ENCODE peak calls at places on chromosomes 11 and 22, in seven cellular contexts. X, F, K, H, L, A and N are unnamed samples.
A peak's percentile ranks its signal among the peaks of the same experiment; 100 is the strongest.

GRCh38 chr11:10565493-10565892 is 3.0 kb downstream of the LYVE1 start:
- DNase-seq in X (no peak), F (no peak), K (no peak), H (no peak), L (no peak), A (no peak), N (no peak)

GRCh38 chr11:128553662-128554392 is 33.5 kb downstream of the ETS1 start:
- DNase-seq in X (no peak), F (no peak), K (no peak), H (no peak), L (peak; percentile 32), A (no peak), N (peak; percentile 69)

GRCh38 chr22:30880181-30880601 is 88.4 kb downstream of the MORC2 start:
- DNase-seq in X (no peak), F (no peak), K (no peak), H (no peak), L (no peak), A (no peak), N (no peak)

GRCh38 chr11:111086058-111086457 is 159.5 kb upstream of the POU2AF2 start:
- DNase-seq in X (no peak), F (no peak), K (no peak), H (no peak), L (no peak), A (no peak), N (peak; percentile 57)

GRCh38 chr11:37451903-37452302 is 853.9 kb upstream of the RAG2 start:
- DNase-seq in X (no peak), F (no peak), K (no peak), H (no peak), L (no peak), A (no peak), N (no peak)

GRCh38 chr11:13635290-13635689 is 33.2 kb upstream of the FAR1 start:
- DNase-seq in X (no peak), F (no peak), K (no peak), H (no peak), L (no peak), A (no peak), N (peak; percentile 32)

GRCh38 chr11:114129699-114130659 is 70.5 kb downstream of the ZBTB16 start:
- DNase-seq in X (no peak), F (no peak), K (no peak), H (no peak), L (no peak), A (no peak), N (no peak)

GRCh38 chr11:25899761-25900160 is 432.2 kb upstream of the ANO3 start:
- DNase-seq in X (no peak), F (no peak), K (no peak), H (no peak), L (no peak), A (no peak), N (no peak)

GRCh38 chr11:10917802-10918201 is 59.9 kb upstream of the ZBED5 start:
- DNase-seq in X (no peak), F (no peak), K (no peak), H (no peak), L (no peak), A (no peak), N (no peak)

GRCh38 chr22:39989633-39990032 is 5.1 kb upstream of the FAM83F start:
- DNase-seq in X (no peak), F (no peak), K (no peak), H (no peak), L (no peak), A (no peak), N (no peak)

GRCh38 chr11:79119491-79120284 is 321.1 kb downstream of the TENM4 start:
- DNase-seq in X (no peak), F (peak; percentile 50), K (no peak), H (no peak), L (no peak), A (no peak), N (peak; percentile 86)

GRCh38 chr11:79121351-79121750 is 319.5 kb downstream of the TENM4 start:
- DNase-seq in X (no peak), F (no peak), K (no peak), H (no peak), L (peak; percentile 19), A (no peak), N (no peak)

GRCh38 chr11:79117488-79117887 is 323.3 kb downstream of the TENM4 start:
- DNase-seq in X (no peak), F (no peak), K (no peak), H (no peak), L (no peak), A (peak; percentile 34), N (no peak)

GRCh38 chr11:79113099-79113498 is 327.7 kb downstream of the TENM4 start:
- DNase-seq in X (no peak), F (no peak), K (no peak), H (no peak), L (no peak), A (no peak), N (no peak)

GRCh38 chr11:79116600-79116999 is 324.2 kb downstream of the TENM4 start:
- DNase-seq in X (no peak), F (no peak), K (no peak), H (no peak), L (no peak), A (peak; percentile 73), N (no peak)
- H3K18ac ChIP-seq in X (no peak overlapping the region), F (no peak overlapping the region), K (no peak overlapping the region), H (no peak overlapping the region), L (no peak overlapping the region), A (no peak overlapping the region), N (no peak overlapping the region)

DNA sequence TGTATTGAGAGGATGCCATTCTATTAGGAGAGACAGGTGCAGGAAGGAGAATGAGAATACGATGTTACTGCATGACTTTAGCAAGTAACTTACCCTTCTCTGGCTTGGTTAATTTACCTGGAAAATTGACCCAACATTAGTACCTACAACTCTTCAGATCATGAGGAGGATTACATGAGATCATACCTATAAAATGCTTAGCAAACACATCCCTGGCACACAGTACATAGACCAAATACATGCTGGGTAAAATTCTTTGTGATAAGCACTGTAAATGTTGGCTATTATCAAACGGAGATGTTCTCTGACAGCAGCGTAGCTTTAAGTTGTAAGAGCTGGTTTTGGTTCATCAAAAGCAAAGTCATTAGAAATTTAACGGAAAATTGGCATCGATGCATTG is 28.8 kb downstream of the LARGE1 start:
- DNase-seq in X (no peak), F (no peak), K (no peak), H (no peak), L (no peak), A (no peak), N (no peak)
- H3K18ac ChIP-seq in X (no peak overlapping the region), F (no peak overlapping the region), K (no peak overlapping the region), H (no peak overlapping the region), L (no peak overlapping the region), A (no peak overlapping the region), N (no peak overlapping the region)

DNA sequence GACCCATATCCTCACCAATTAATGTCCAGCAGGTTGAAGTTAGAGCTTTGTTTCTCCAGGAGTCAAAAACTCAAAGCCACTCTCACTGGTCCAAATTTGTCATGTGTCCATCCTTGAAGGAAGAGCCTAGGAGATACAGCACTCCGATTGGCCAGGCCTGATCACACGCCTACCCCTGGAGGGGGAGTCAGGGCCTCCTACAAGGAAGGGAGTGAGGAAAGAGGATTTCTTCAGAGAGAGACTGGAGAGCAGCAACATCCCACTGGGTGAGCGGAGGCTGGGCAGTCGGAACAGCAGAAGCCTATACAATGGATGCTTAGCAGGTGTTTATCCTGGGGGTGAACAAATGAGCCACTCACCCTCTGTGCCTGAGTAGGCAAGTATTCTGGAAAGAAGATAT is 113.9 kb downstream of the TRIM29 start:
- DNase-seq in X (peak; percentile 38), F (no peak), K (no peak), H (no peak), L (no peak), A (no peak), N (peak; percentile 42)
- H3K18ac ChIP-seq in X (no peak overlapping the region), F (no peak overlapping the region), K (no peak overlapping the region), H (no peak overlapping the region), L (no peak overlapping the region), A (no peak overlapping the region), N (no peak overlapping the region)

GRCh38 chr11:118398797-118399564 is 2.4 kb upstream of the ATP5MG start:
- DNase-seq in X (no peak), F (no peak), K (no peak), H (peak; percentile 3), L (peak; percentile 26), A (no peak), N (no peak)

GRCh38 chr11:118401151-118401879 is at the start of gene ATP5MG:
- DNase-seq in X (peak; percentile 88), F (peak; percentile 82), K (peak; percentile 72), H (peak; percentile 90), L (peak; percentile 86), A (peak; percentile 97), N (peak; percentile 91)

GRCh38 chr11:118401880-118402590 is 629 bp downstream of the ATP5MG start:
- DNase-seq in X (no peak), F (peak; percentile 17), K (no peak), H (peak; percentile 89), L (peak; percentile 92), A (peak; percentile 98), N (peak; percentile 31)

GRCh38 chr11:118396097-118396501 is 5.3 kb upstream of the ATP5MG start:
- DNase-seq in X (no peak), F (no peak), K (no peak), H (no peak), L (no peak), A (no peak), N (no peak)

GRCh38 chr11:118397448-118397847 is 4.0 kb upstream of the ATP5MG start:
- DNase-seq in X (no peak), F (no peak), K (no peak), H (no peak), L (no peak), A (no peak), N (no peak)
- H3K18ac ChIP-seq in X (no peak overlapping the region), F (no peak overlapping the region), K (no peak overlapping the region), H (no peak overlapping the region), L (no peak overlapping the region), A (no peak overlapping the region), N (no peak overlapping the region)

GRCh38 chr11:133526790-133527189 is 5.5 kb downstream of the OPCML start:
- DNase-seq in X (no peak), F (no peak), K (no peak), H (no peak), L (no peak), A (no peak), N (no peak)
- H3K18ac ChIP-seq in X (no peak overlapping the region), F (no peak overlapping the region), K (peak overlapping the region; percentile 3), H (no peak overlapping the region), L (no peak overlapping the region), A (no peak overlapping the region), N (no peak overlapping the region)

DNA sequence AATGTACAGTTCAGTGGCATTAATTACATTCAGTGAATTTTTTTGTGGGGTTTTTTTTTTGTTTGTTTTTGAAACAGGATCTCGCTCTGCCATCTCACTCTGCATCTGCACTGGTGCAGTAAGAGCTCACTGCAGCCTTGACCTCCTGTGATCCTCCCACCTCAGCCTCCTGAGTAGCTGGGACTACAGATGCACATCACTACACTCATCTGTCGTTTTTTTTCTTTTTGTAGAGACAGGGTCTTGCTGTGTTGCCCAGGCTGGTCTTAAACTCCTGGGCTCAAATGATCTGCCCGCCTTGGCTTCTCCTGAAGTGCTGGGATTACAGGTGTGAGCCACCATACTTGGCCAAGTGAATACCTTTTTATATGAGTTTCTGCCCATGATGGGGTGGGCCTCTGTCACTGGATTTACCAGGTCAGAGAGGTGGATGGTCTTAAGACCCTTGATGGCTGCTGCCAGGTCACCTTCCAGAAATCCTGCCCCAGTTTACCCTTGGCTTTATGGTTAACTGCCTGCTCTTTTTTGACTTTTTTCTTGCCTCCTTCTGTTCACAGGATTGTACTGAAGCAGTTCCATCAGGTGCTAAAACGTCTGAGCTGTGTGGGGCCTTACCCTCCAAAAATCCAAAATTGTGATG is 22.6 kb downstream of the BCR start:
- DNase-seq in X (no peak), F (no peak), K (no peak), H (no peak), L (no peak), A (no peak), N (no peak)
- H3K18ac ChIP-seq in X (no peak overlapping the region), F (no peak overlapping the region), K (no peak overlapping the region), H (no peak overlapping the region), L (no peak overlapping the region), A (no peak overlapping the region), N (no peak overlapping the region)